ENCODE peak calls at places on chromosome 20, in five cellular contexts. E is A549, N is GM23338, U is GM12878, Q is HL-60. T is an unnamed sample.

GRCh38 chr20:38844963-38845362 is 39.5 kb downstream of the PPP1R16B start:
- DNase-seq in E (no peak), N (no peak), U (no peak), Q (no peak), T (no peak)

GRCh38 chr20:7851031-7851490 is 89.2 kb downstream of the HAO1 start:
- DNase-seq in E (peak), N (peak), U (no peak), Q (no peak), T (no peak)

GRCh38 chr20:60187683-60188082 is 229.5 kb downstream of the CDH26 start:
- DNase-seq in E (no peak), N (no peak), U (no peak), Q (no peak), T (no peak)

GRCh38 chr20:52340036-52340634 is 148.6 kb upstream of the ZFP64 start:
- DNase-seq in E (peak), N (peak), U (no peak), Q (no peak), T (no peak)

GRCh38 chr20:63831696-63832686 is 927 bp upstream of the ZBTB46 start:
- DNase-seq in E (no peak), N (peak), U (no peak), Q (no peak), T (no peak)

GRCh38 chr20:23115823-23116222 is 29.7 kb upstream of the CD93 start:
- DNase-seq in E (no peak), N (no peak), U (peak), Q (peak), T (no peak)

GRCh38 chr20:6269163-6269873 is 146.5 kb upstream of the FERMT1 start:
- DNase-seq in E (no peak), N (peak), U (no peak), Q (no peak), T (no peak)

GRCh38 chr20:51801220-51801991 is 915 bp downstream of the SALL4 start:
- DNase-seq in E (peak), N (peak), U (no peak), Q (no peak), T (no peak)

GRCh38 chr20:48750941-48751620 is 76.7 kb downstream of the PREX1 start:
- DNase-seq in E (no peak), N (peak), U (no peak), Q (peak), T (no peak)

GRCh38 chr20:22462975-22463914 is 121.1 kb downstream of the FOXA2 start:
- DNase-seq in E (peak), N (peak), U (no peak), Q (no peak), T (no peak)

GRCh38 chr20:58639182-58640146 is 11.6 kb upstream of the STX16 start:
- DNase-seq in E (no peak), N (no peak), U (no peak), Q (no peak), T (no peak)

GRCh38 chr20:50346372-50347347 is 156.0 kb downstream of the CEBPB start:
- DNase-seq in E (peak), N (no peak), U (no peak), Q (no peak), T (no peak)

GRCh38 chr20:62203378-62204030 is 16.6 kb downstream of the HRH3 start:
- DNase-seq in E (no peak), N (no peak), U (no peak), Q (no peak), T (no peak)

GRCh38 chr20:33559212-33559611 is 69.3 kb downstream of the CBFA2T2 start:
- DNase-seq in E (no peak), N (no peak), U (no peak), Q (no peak), T (no peak)

GRCh38 chr20:52746190-52746589 is 226.0 kb upstream of the TSHZ2 start:
- DNase-seq in E (no peak), N (peak), U (no peak), Q (no peak), T (no peak)

GRCh38 chr20:33993800-33994623 is at the start of gene RALY:
- DNase-seq in E (peak), N (peak), U (no peak), Q (peak), T (no peak)

GRCh38 chr20:1569417-1569861 is 11.9 kb upstream of the SIRPD start:
- DNase-seq in E (peak), N (no peak), U (no peak), Q (peak), T (no peak)
- TF ChIP-seq REST in E (no peak), N (no peak), U (no peak), Q (no peak), T (no peak)

GRCh38 chr20:36040571-36040970 is 72.2 kb downstream of the CNBD2 start:
- DNase-seq in E (no peak), N (no peak), U (no peak), Q (no peak), T (no peak)

GRCh38 chr20:36045373-36045714 is 77.0 kb downstream of the CNBD2 start:
- DNase-seq in E (no peak), N (no peak), U (no peak), Q (no peak), T (no peak)

GRCh38 chr20:36043447-36043846 is 75.1 kb downstream of the CNBD2 start:
- DNase-seq in E (no peak), N (no peak), U (no peak), Q (no peak), T (no peak)

GRCh38 chr20:36043892-36044515 is 75.6 kb downstream of the CNBD2 start:
- DNase-seq in E (no peak), N (no peak), U (no peak), Q (no peak), T (no peak)
- TF ChIP-seq REST in E (no peak), N (no peak), U (no peak), Q (no peak), T (no peak)

GRCh38 chr20:1367479-1367878 is 25.4 kb downstream of the FKBP1A start:
- DNase-seq in E (no peak), N (no peak), U (no peak), Q (no peak), T (no peak)
- TF ChIP-seq REST in E (no peak), N (no peak), U (no peak), Q (no peak), T (no peak)

DNA sequence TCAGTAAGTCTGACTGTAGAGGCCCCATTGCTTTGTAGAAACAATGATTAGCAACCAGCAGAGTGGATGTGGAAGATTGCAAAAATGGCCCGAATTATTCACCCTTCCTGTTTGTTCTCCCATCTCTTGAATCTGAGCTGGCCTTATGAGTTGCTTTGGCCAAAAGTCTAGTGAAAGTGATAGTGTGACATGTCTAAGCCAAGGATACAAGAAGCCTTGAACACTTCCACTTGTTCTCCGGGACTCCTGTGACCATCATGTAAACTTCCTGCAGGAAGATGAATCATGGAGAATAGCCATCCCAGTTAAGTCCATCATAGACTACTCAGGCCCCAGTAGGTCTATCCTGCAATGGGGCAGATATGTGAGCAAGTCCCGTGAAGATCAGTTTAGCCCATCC is 252.0 kb upstream of the JAG1 start:
- DNase-seq in E (no peak), N (no peak), U (no peak), Q (no peak), T (no peak)
- TF ChIP-seq REST in E (no peak), N (no peak), U (no peak), Q (no peak), T (no peak)

DNA sequence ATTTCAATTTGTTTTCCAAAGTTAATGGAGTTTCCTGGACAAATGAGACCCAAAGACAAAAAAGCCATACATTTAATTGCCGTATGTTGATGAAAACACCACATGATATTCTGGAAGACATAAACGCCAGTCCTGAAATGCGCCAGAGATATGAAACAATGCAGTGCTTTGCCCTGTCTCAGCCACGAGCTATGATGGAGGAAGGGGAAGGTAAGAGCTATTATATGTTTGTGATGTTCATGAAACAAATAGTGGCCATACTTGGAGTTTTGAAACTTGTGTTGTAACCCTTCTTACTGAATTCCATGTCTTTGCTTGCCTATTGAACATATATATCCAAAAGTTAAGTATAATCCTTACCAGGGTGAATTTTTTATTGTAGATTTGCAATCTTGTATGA is 125.9 kb downstream of the NCOA3 start:
- DNase-seq in E (no peak), N (no peak), U (no peak), Q (no peak), T (no peak)
- TF ChIP-seq REST in E (no peak), N (no peak), U (no peak), Q (no peak), T (no peak)

GRCh38 chr20:347640-348484 is 951 bp downstream of the NRSN2 start:
- DNase-seq in E (peak), N (peak), U (peak), Q (peak), T (no peak)
- TF ChIP-seq REST in E (no peak), N (no peak), U (peak), Q (no peak), T (peak)